ENCODE peak calls at places on chromosomes 12 and 14, in six cellular contexts. E, F, K, V, N and Y are unnamed samples.
A peak's percentile ranks its signal among the peaks of the same experiment; 100 is the strongest.

GRCh38 chr14:103562135-103562384 is 397 bp downstream of the BAG5 start:
- DNase-seq in E (peak; percentile 63), F (peak; percentile 56), K (peak; percentile 68), V (no peak), N (no peak), Y (no peak)

GRCh38 chr12:70402597-70402996 is 36.5 kb downstream of the KCNMB4 start:
- DNase-seq in E (peak; percentile 17), F (peak; percentile 33), K (no peak), V (no peak), N (no peak), Y (no peak)

GRCh38 chr12:76915381-76916169 is 36.8 kb upstream of the CSRP2 start:
- DNase-seq in E (peak; percentile 29), F (peak; percentile 11), K (no peak), V (no peak), N (no peak), Y (no peak)

GRCh38 chr14:50977863-50978520 is 33.7 kb upstream of the PYGL start:
- DNase-seq in E (no peak), F (no peak), K (no peak), V (no peak), N (no peak), Y (no peak)

GRCh38 chr14:77708749-77709148 is 846 bp downstream of the SLIRP start:
- DNase-seq in E (no peak), F (no peak), K (no peak), V (no peak), N (no peak), Y (no peak)

GRCh38 chr12:109999983-110000505 is 814 bp downstream of the ANKRD13A start:
- DNase-seq in E (peak; percentile 65), F (peak; percentile 48), K (no peak), V (peak; percentile 31), N (no peak), Y (no peak)

GRCh38 chr12:53287741-53288216 is 7.6 kb upstream of the PFDN5 start:
- DNase-seq in E (peak; percentile 70), F (peak; percentile 74), K (peak; percentile 77), V (peak; percentile 54), N (peak; percentile 56), Y (peak; percentile 26)

GRCh38 chr12:98653866-98654493 is 8.9 kb downstream of the APAF1 start:
- DNase-seq in E (peak; percentile 82), F (peak; percentile 81), K (no peak), V (peak; percentile 68), N (no peak), Y (no peak)

GRCh38 chr14:59297070-59297766 is 108.8 kb downstream of the DAAM1 start:
- DNase-seq in E (peak; percentile 67), F (peak; percentile 53), K (no peak), V (no peak), N (no peak), Y (no peak)

GRCh38 chr12:8493084-8493483 is 20.2 kb upstream of the CLEC4D start:
- DNase-seq in E (no peak), F (no peak), K (no peak), V (no peak), N (no peak), Y (no peak)

GRCh38 chr14:97301931-97302559 is 504.9 kb downstream of the VRK1 start:
- DNase-seq in E (no peak), F (no peak), K (no peak), V (no peak), N (no peak), Y (no peak)

GRCh38 chr12:19183121-19183838 is 53.7 kb downstream of the PLEKHA5 start:
- DNase-seq in E (peak; percentile 60), F (peak; percentile 50), K (no peak), V (peak; percentile 33), N (no peak), Y (no peak)

GRCh38 chr14:101721951-101722661 is 39.4 kb upstream of the PPP2R5C start:
- DNase-seq in E (no peak), F (peak; percentile 11), K (no peak), V (peak; percentile 50), N (no peak), Y (no peak)

GRCh38 chr12:11814362-11814761 is 164.9 kb downstream of the ETV6 start:
- DNase-seq in E (peak; percentile 60), F (peak; percentile 64), K (no peak), V (peak; percentile 83), N (no peak), Y (no peak)

GRCh38 chr12:30694971-30695326 is 720 bp downstream of the IPO8 start:
- DNase-seq in E (peak; percentile 45), F (peak; percentile 45), K (peak; percentile 52), V (peak; percentile 53), N (peak; percentile 18), Y (peak; percentile 49)

GRCh38 chr12:100141998-100142850 is 450 bp downstream of the BLTP3B start:
- DNase-seq in E (peak; percentile 20), F (peak; percentile 3), K (peak; percentile 65), V (no peak), N (peak; percentile 65), Y (peak; percentile 39)

GRCh38 chr14:83171761-83172160 is 1638.1 kb upstream of the SEL1L start:
- DNase-seq in E (no peak), F (no peak), K (no peak), V (no peak), N (no peak), Y (no peak)